ENCODE peak calls at places on chromosomes 5 and 9, in six cellular contexts. O is naive thymus-derived CD8-positive, alpha-beta T cell; S is AG08395; H is GM13976; W is HEK293T; P is AG09309. M is an unnamed sample.

GRCh38 chr9:114034176-114034575 is 43.9 kb downstream of the AMBP start:
- DNase-seq in S (no peak), P (no peak), H (no peak), O (no peak), W (no peak), M (no peak)

GRCh38 chr9:122015165-122015821 is 77.8 kb downstream of the TTLL11 start:
- DNase-seq in W (no peak), O (no peak), P (no peak), S (no peak), H (no peak), M (no peak)

GRCh38 chr9:16455842-16456241 is 414.6 kb downstream of the BNC2 start:
- DNase-seq in O (no peak), S (no peak), W (no peak), H (no peak), P (no peak), M (no peak)

GRCh38 chr5:164578911-164579310 is 1073.5 kb downstream of the MAT2B start:
- DNase-seq in O (no peak), S (no peak), H (no peak), P (no peak), W (no peak), M (no peak)

GRCh38 chr9:73024601-73025034 is 71.8 kb upstream of the ALDH1A1 start:
- DNase-seq in H (no peak), O (no peak), W (no peak), P (no peak), S (no peak), M (no peak)

GRCh38 chr5:40395241-40395640 is 284.5 kb upstream of the PTGER4 start:
- DNase-seq in W (no peak), S (no peak), P (no peak), O (no peak), H (no peak), M (no peak)

GRCh38 chr5:81517462-81517861 is 123.5 kb upstream of the ACOT12 start:
- DNase-seq in H (no peak), P (no peak), W (no peak), O (no peak), S (no peak), M (no peak)

GRCh38 chr5:94467560-94468504 is 150.6 kb downstream of the KIAA0825 start:
- DNase-seq in P (no peak), H (no peak), O (no peak), W (no peak), S (no peak), M (no peak)

GRCh38 chr9:20284601-20285289 is 337.6 kb downstream of the MLLT3 start:
- DNase-seq in S (no peak), W (no peak), H (no peak), O (no peak), P (no peak), M (no peak)

GRCh38 chr9:137276757-137277328 is 683 bp upstream of the TOR4A start:
- DNase-seq in S (peak), W (no peak), P (no peak), H (no peak), O (no peak), M (peak)

GRCh38 chr9:124088476-124088837 is 76.9 kb downstream of the LHX2 start:
- DNase-seq in H (no peak), S (no peak), W (peak), P (no peak), O (no peak), M (no peak)

GRCh38 chr5:141753971-141754713 is 72.1 kb upstream of the ARAP3 start:
- DNase-seq in P (no peak), O (no peak), H (peak), S (peak), W (peak), M (peak)

GRCh38 chr5:16702964-16703363 is 86.2 kb upstream of the RETREG1 start:
- DNase-seq in O (no peak), S (no peak), H (no peak), W (no peak), P (no peak), M (no peak)

GRCh38 chr9:33510264-33511183 is 13.5 kb upstream of the ANKRD18B start:
- DNase-seq in H (peak), P (no peak), S (peak), W (peak), O (peak), M (peak)

GRCh38 chr9:3181049-3181953 is 337.4 kb upstream of the PUM3 start:
- DNase-seq in W (peak), S (no peak), H (peak), O (no peak), P (no peak), M (peak)

GRCh38 chr9:18905033-18905882 is 127.8 kb downstream of the SAXO1 start:
- DNase-seq in S (no peak), W (no peak), H (no peak), P (no peak), O (no peak), M (no peak)

GRCh38 chr9:116555102-116555501 is 132.0 kb upstream of the TRIM32 start:
- DNase-seq in W (no peak), P (no peak), O (no peak), H (no peak), S (no peak), M (no peak)

GRCh38 chr9:131438190-131438589 is 44.3 kb downstream of the PRRC2B start:
- DNase-seq in S (no peak), W (no peak), P (no peak), H (no peak), O (no peak), M (no peak)

GRCh38 chr9:78879324-78880100 is 582.6 kb downstream of the PSAT1 start:
- DNase-seq in W (no peak), P (no peak), H (no peak), S (peak), O (no peak), M (no peak)

GRCh38 chr9:124221685-124222084 is 36.1 kb upstream of the NEK6 start:
- DNase-seq in S (no peak), O (no peak), H (no peak), P (no peak), W (no peak), M (no peak)

GRCh38 chr9:28598396-28598795 is 1025.1 kb upstream of the C9orf72 start:
- DNase-seq in P (no peak), S (no peak), H (no peak), O (no peak), W (no peak), M (no peak)

GRCh38 chr5:50886657-50887056 is 220.2 kb downstream of the PARP8 start:
- DNase-seq in S (no peak), H (no peak), W (no peak), P (no peak), O (no peak), M (no peak)

GRCh38 chr9:130555968-130556367 is 23.4 kb upstream of the FUBP3 start:
- DNase-seq in S (no peak), P (no peak), O (no peak), W (no peak), H (no peak), M (no peak)

GRCh38 chr5:136018814-136019777 is 9.7 kb upstream of the TGFBI start:
- DNase-seq in W (no peak), S (peak), P (peak), H (no peak), O (no peak), M (no peak)

GRCh38 chr5:61167382-61167781 is 5.1 kb upstream of the SMIM15 start:
- DNase-seq in W (peak), O (no peak), S (peak), H (peak), P (peak), M (peak)

GRCh38 chr5:10133830-10134229 is 115.9 kb downstream of the ATPSCKMT start:
- DNase-seq in S (peak), H (no peak), O (no peak), W (no peak), P (no peak), M (no peak)

GRCh38 chr5:52822437-52822836 is 34.7 kb downstream of the ITGA1 start:
- DNase-seq in P (no peak), S (peak), W (no peak), O (no peak), H (no peak), M (no peak)

GRCh38 chr9:70121818-70122436 is 78.3 kb downstream of the MAMDC2 start:
- DNase-seq in W (no peak), P (no peak), H (no peak), O (no peak), S (peak), M (no peak)

GRCh38 chr5:170120576-170120975 is 14.9 kb downstream of the FOXI1 start:
- DNase-seq in W (no peak), H (no peak), P (peak), O (no peak), S (peak), M (no peak)

GRCh38 chr5:17340363-17340762 is 122.9 kb downstream of the BASP1 start:
- DNase-seq in P (no peak), O (no peak), H (no peak), W (no peak), S (no peak), M (no peak)

GRCh38 chr5:178227138-178227659 is 5.4 kb downstream of the PHYKPL start:
- DNase-seq in H (no peak), W (no peak), O (no peak), S (no peak), P (no peak), M (no peak)

GRCh38 chr5:148455055-148455675 is 71.4 kb downstream of the FBXO38 start:
- DNase-seq in P (no peak), O (no peak), W (no peak), S (no peak), H (no peak), M (no peak)

GRCh38 chr5:107389769-107390168 is 281.0 kb downstream of the EFNA5 start:
- DNase-seq in W (no peak), P (no peak), H (no peak), O (no peak), S (no peak), M (no peak)

GRCh38 chr9:137127301-137128157 is 11.4 kb upstream of the GRIN1 start:
- DNase-seq in S (no peak), H (no peak), P (no peak), W (no peak), O (no peak), M (peak)

GRCh38 chr5:151870820-151871219 is 53.8 kb downstream of the GLRA1 start:
- DNase-seq in P (peak), H (no peak), S (peak), O (no peak), W (no peak), M (no peak)